ENCODE peak calls at places on chromosomes 13 and 19, in ten cellular contexts. L, Y, A, N, B, R, Z, K, S and G are unnamed samples.
A peak's percentile ranks its signal among the peaks of the same experiment; 100 is the strongest.

GRCh38 chr13:106151056-106151699 is 384.3 kb downstream of the EFNB2 start:
- DNase-seq in R (no peak), L (peak; percentile 48), K (no peak), A (peak; percentile 86), S (no peak), N (peak; percentile 87), B (peak; percentile 35), Z (no peak), Y (no peak), G (no peak)

GRCh38 chr13:73684286-73684685 is 449.9 kb downstream of the KLF12 start:
- DNase-seq in N (no peak), B (no peak), Y (no peak), A (no peak), Z (no peak), S (no peak), K (no peak), L (peak; percentile 23), R (no peak), G (no peak)

GRCh38 chr13:91375119-91375729 is 23.2 kb upstream of the GPC5 start:
- DNase-seq in B (no peak), L (no peak), K (no peak), S (no peak), Y (no peak), A (no peak), Z (no peak), R (no peak), N (no peak), G (peak; percentile 2)

GRCh38 chr13:27022571-27023311 is 148.9 kb downstream of the USP12 start:
- DNase-seq in K (no peak), Y (no peak), L (no peak), N (no peak), R (peak; percentile 43), A (no peak), B (peak; percentile 41), S (no peak), Z (no peak), G (peak; percentile 90)

GRCh38 chr19:55443824-55444719 is 972 bp upstream of the SHISA7 start:
- DNase-seq in B (no peak), A (no peak), R (no peak), Y (no peak), S (no peak), K (no peak), N (no peak), Z (no peak), L (no peak), G (peak; percentile 98)

GRCh38 chr13:49256841-49257240 is 9.1 kb downstream of the CDADC1 start:
- DNase-seq in L (no peak), K (peak; percentile 38), Y (no peak), R (no peak), Z (no peak), S (no peak), A (no peak), N (no peak), B (no peak), G (no peak)

GRCh38 chr13:113172419-113172926 is 14.0 kb downstream of the PROZ start:
- DNase-seq in L (no peak), B (no peak), A (no peak), R (no peak), S (no peak), K (no peak), Y (no peak), N (no peak), Z (no peak), G (no peak)

GRCh38 chr19:14325134-14325533 is 56.1 kb upstream of the ADGRE5 start:
- DNase-seq in K (no peak), Z (no peak), L (no peak), B (no peak), S (no peak), N (no peak), A (no peak), R (no peak), Y (no peak), G (no peak)

GRCh38 chr13:102709536-102709935 is 14.7 kb upstream of the METTL21C start:
- DNase-seq in S (no peak), L (no peak), Y (no peak), N (no peak), R (no peak), A (no peak), B (no peak), Z (no peak), K (no peak), G (no peak)

GRCh38 chr19:10654610-10655456 is 687 bp downstream of the ILF3 start:
- DNase-seq in Z (no peak), K (no peak), Y (no peak), L (peak; percentile 50), B (peak; percentile 64), A (peak; percentile 65), R (peak; percentile 37), N (no peak), S (peak; percentile 92), G (peak; percentile 87)

GRCh38 chr19:47124937-47125668 is 5.5 kb upstream of the SAE1 start:
- DNase-seq in B (peak; percentile 86), L (no peak), R (no peak), A (no peak), K (no peak), N (peak; percentile 85), S (no peak), Z (no peak), Y (no peak), G (peak; percentile 68)

DNA sequence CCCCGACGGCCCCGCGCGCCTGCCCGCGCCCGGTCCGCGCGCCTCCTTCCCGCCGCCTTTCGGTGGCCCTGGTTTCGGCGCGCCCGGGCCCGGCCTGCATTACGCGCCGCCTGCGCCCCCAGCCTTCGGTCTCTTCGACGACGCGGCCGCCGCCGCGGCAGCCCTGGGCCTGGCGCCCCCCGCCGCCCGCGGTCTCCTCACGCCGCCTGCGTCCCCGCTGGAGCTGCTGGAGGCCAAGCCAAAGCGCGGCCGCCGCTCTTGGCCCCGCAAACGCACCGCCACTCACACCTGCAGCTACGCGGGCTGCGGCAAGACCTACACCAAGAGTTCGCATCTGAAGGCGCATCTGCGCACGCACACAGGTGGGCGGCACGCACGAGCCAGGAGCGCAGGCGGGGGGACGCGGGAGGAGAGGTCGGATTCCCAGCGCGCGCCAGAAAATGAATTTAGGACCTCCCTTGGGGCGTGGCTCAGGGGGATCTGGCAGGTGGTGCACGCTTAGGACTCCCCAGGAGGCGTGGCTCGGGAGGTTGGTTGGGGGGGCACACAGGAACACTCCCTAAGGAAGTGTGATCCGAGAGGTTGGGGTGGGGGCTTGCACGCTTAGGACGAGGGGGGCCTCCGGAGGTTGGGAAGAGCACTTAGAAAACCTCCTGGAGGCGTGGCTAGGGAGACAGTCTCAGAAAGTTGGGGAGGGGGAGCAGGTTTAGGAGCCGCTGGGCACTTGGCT is 1.2 kb downstream of the KLF2 start:
- DNase-seq in N (no peak), R (no peak), S (peak; percentile 89), B (no peak), A (peak; percentile 53), Y (no peak), Z (no peak), L (no peak), K (no peak), G (no peak)
- TF ChIP-seq POLR2A in N (no peak), R (no peak), S (peak; percentile 40), B (no peak), A (peak; percentile 44), Y (no peak), Z (no peak), L (no peak), K (no peak), G (no peak)

GRCh38 chr13:98307392-98307743 is 130.3 kb upstream of the RNF113B start:
- DNase-seq in B (no peak), Z (no peak), R (no peak), Y (no peak), K (no peak), S (no peak), N (no peak), A (no peak), L (no peak), G (no peak)

GRCh38 chr13:98305670-98306069 is 128.6 kb upstream of the RNF113B start:
- DNase-seq in B (no peak), R (no peak), S (no peak), Z (no peak), N (no peak), Y (no peak), K (no peak), A (no peak), L (no peak), G (no peak)

GRCh38 chr13:98301721-98302120 is 124.7 kb upstream of the RNF113B start:
- DNase-seq in Y (no peak), B (no peak), S (no peak), N (no peak), K (no peak), A (no peak), L (no peak), Z (no peak), R (no peak), G (no peak)

GRCh38 chr13:98300956-98301641 is 124.0 kb upstream of the RNF113B start:
- DNase-seq in L (peak; percentile 76), R (peak; percentile 77), N (no peak), Z (no peak), Y (no peak), A (no peak), K (no peak), B (no peak), S (no peak), G (no peak)

DNA sequence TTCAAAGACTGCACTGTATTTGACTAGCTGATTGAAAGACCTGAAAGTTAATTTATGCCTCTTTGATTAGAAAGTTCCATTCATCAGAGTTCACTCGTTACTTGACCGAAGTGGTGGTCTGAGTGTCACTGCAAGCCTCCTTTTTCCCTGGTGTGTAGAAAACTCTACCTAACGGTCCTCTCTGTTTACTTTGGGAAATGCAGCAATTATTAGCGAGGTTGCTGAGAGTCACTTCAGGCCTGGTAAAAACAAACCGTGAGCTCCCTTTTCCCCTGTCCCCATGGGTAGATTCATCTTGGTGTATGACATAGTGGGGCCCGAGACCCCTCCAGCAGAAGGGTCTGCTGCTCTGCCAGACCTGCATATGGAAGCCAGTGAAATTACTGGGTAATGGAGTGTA is 126.8 kb upstream of the RNF113B start:
- DNase-seq in B (no peak), K (no peak), A (no peak), L (no peak), S (no peak), R (no peak), Y (no peak), N (no peak), Z (no peak), G (no peak)
- TF ChIP-seq POLR2A in B (no peak), K (no peak), A (no peak), L (no peak), S (no peak), R (no peak), Y (no peak), N (no peak), Z (no peak), G (no peak)

GRCh38 chr13:31440132-31440531 is 240.4 kb downstream of the B3GLCT start:
- DNase-seq in Z (no peak), N (no peak), Y (no peak), K (no peak), L (no peak), A (no peak), S (no peak), B (no peak), R (no peak), G (no peak)
- TF ChIP-seq POLR2A in Z (no peak), N (no peak), Y (no peak), K (no peak), L (no peak), A (no peak), S (no peak), B (no peak), R (no peak), G (no peak)

DNA sequence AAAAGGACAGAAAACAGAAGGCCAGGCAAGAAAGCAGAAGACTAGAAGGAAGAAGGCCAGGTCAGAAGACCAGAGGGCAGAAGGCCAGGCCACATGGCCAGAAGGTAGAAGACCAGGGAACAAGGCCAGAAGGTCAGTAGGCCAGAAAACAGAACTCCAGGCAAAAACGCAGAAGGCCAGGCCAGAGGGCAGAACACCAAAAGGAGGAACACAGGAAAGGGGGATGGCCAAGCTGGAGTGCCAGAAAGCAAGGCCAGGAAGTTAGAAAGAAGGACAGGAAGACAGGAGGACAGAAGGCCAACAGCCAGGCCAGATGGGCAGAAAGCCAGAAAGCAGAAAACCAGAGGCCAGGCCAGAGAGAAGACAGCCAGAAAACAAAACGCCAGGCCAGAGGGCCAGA is 185.4 kb downstream of the TUBA3C start:
- DNase-seq in Z (no peak), R (no peak), A (no peak), N (no peak), L (no peak), Y (no peak), K (no peak), S (no peak), B (no peak), G (no peak)
- TF ChIP-seq POLR2A in Z (no peak), R (no peak), A (no peak), N (no peak), L (no peak), Y (no peak), K (no peak), S (no peak), B (no peak), G (no peak)